ENCODE peak calls at places on chromosomes 1 and 21, in seven cellular contexts. S is CD8-positive, alpha-beta memory T cell; J is EH; G is naive thymus-derived CD8-positive, alpha-beta T cell; L is left cardiac atrium; B is tibial nerve; D is renal cortical epithelial cell. E is an unnamed sample.

GRCh38 chr1:215631489-215631888 is 64.4 kb downstream of the KCTD3 start:
- DNase-seq in S (no peak), J (peak), G (no peak), L (no peak), B (no peak), D (peak), E (peak)

GRCh38 chr21:45467221-45467779 is 62.3 kb downstream of the COL18A1 start:
- DNase-seq in S (no peak), J (peak), G (no peak), L (peak), B (no peak), D (peak), E (peak)

GRCh38 chr1:229855999-229856650 is 210.9 kb upstream of the GALNT2 start:
- DNase-seq in S (no peak), J (peak), G (no peak), L (no peak), B (no peak), D (no peak), E (no peak)

GRCh38 chr1:7684861-7685635 is 86.0 kb upstream of the VAMP3 start:
- DNase-seq in S (no peak), J (no peak), G (no peak), L (no peak), B (no peak), D (no peak), E (no peak)

GRCh38 chr1:17903386-17903785 is 148.3 kb downstream of the ACTL8 start:
- DNase-seq in S (no peak), J (no peak), G (no peak), L (no peak), B (no peak), D (peak), E (no peak)

GRCh38 chr21:34335316-34335715 is 28.5 kb upstream of the KCNE2 start:
- DNase-seq in S (no peak), J (peak), G (no peak), L (no peak), B (no peak), D (peak), E (no peak)

GRCh38 chr1:218728994-218729393 is 383.9 kb downstream of the TGFB2 start:
- DNase-seq in S (no peak), J (no peak), G (no peak), L (no peak), B (no peak), D (no peak), E (no peak)

GRCh38 chr1:72285074-72285425 is 2.7 kb upstream of the NEGR1 start:
- DNase-seq in S (no peak), J (no peak), G (no peak), L (no peak), B (peak), D (no peak), E (no peak)

GRCh38 chr1:244304156-244304555 is 147.6 kb downstream of the ADSS2 start:
- DNase-seq in S (no peak), J (peak), G (no peak), L (no peak), B (no peak), D (peak), E (no peak)

GRCh38 chr1:13623021-13623637 is 39.5 kb downstream of the PDPN start:
- DNase-seq in S (no peak), J (no peak), G (no peak), L (no peak), B (no peak), D (no peak), E (no peak)

E was measured in left ventricle myocardium superior.